ENCODE peak calls at places on chromosomes 1 and 21, in eight cellular contexts. I, H, Z, S, F, A, Y and C are unnamed samples.

GRCh38 chr1:70866522-70867256 is 180.9 kb downstream of the PTGER3 start:
- DNase-seq in I (no peak), H (no peak), Z (no peak), S (peak; percentile 47), F (no peak), A (no peak), Y (no peak), C (no peak)

GRCh38 chr1:226882631-226883409 is 12.4 kb downstream of the PSEN2 start:
- DNase-seq in I (no peak), H (peak; percentile 68), Z (no peak), S (no peak), F (no peak), A (no peak), Y (no peak), C (no peak)

GRCh38 chr1:182050481-182051438 is 10.8 kb downstream of the ZNF648 start:
- DNase-seq in I (no peak), H (no peak), Z (no peak), S (no peak), F (no peak), A (no peak), Y (no peak), C (no peak)

GRCh38 chr1:233379869-233380438 is 52.4 kb downstream of the MAP3K21 start:
- DNase-seq in I (no peak), H (no peak), Z (no peak), S (no peak), F (no peak), A (no peak), Y (no peak), C (no peak)

GRCh38 chr1:224433671-224434446 is 738 bp downstream of the WDR26 start:
- DNase-seq in I (no peak), H (peak; percentile 26), Z (peak; percentile 69), S (peak; percentile 46), F (peak; percentile 44), A (peak; percentile 37), Y (peak; percentile 73), C (peak; percentile 32)

GRCh38 chr1:11981378-11982009 is 1.2 kb downstream of the MFN2 start:
- DNase-seq in I (no peak), H (no peak), Z (no peak), S (no peak), F (no peak), A (peak; percentile 44), Y (no peak), C (no peak)

GRCh38 chr1:7042322-7043231 is 257.3 kb downstream of the CAMTA1 start:
- DNase-seq in I (no peak), H (peak; percentile 27), Z (no peak), S (peak; percentile 25), F (no peak), A (no peak), Y (no peak), C (no peak)

GRCh38 chr1:39127513-39127912 is 77.0 kb upstream of the MACF1 start:
- DNase-seq in I (no peak), H (peak; percentile 91), Z (no peak), S (no peak), F (no peak), A (no peak), Y (no peak), C (no peak)

GRCh38 chr1:233005703-233006102 is 55.3 kb downstream of the NTPCR start:
- DNase-seq in I (no peak), H (peak; percentile 64), Z (no peak), S (no peak), F (no peak), A (no peak), Y (no peak), C (no peak)

GRCh38 chr21:45990741-45991605 is 9.4 kb downstream of the COL6A1 start:
- DNase-seq in I (no peak), H (no peak), Z (peak; percentile 43), S (no peak), F (peak; percentile 13), A (peak; percentile 12), Y (peak; percentile 59), C (no peak)

GRCh38 chr1:201751872-201752271 is 77.1 kb upstream of the IPO9 start:
- DNase-seq in I (no peak), H (peak; percentile 96), Z (no peak), S (no peak), F (no peak), A (no peak), Y (no peak), C (peak; percentile 41)

GRCh38 chr21:39730418-39731107 is 14.4 kb upstream of the IGSF5 start:
- DNase-seq in I (no peak), H (no peak), Z (no peak), S (no peak), F (no peak), A (no peak), Y (no peak), C (no peak)

GRCh38 chr21:32483293-32483595 is 70.7 kb downstream of the EVA1C start:
- DNase-seq in I (no peak), H (no peak), Z (peak; percentile 59), S (no peak), F (no peak), A (no peak), Y (no peak), C (no peak)

GRCh38 chr1:44664730-44665370 is 9.4 kb downstream of the TMEM53 start:
- DNase-seq in I (no peak), H (no peak), Z (no peak), S (no peak), F (no peak), A (no peak), Y (no peak), C (no peak)

GRCh38 chr1:46481961-46482360 is 7.7 kb upstream of the DMBX1 start:
- DNase-seq in I (no peak), H (no peak), Z (no peak), S (no peak), F (no peak), A (no peak), Y (no peak), C (no peak)

GRCh38 chr1:164477336-164477735 is 81.6 kb upstream of the PBX1 start:
- DNase-seq in I (no peak), H (no peak), Z (no peak), S (no peak), F (no peak), A (no peak), Y (no peak), C (no peak)

GRCh38 chr1:163912491-163912890 is 590.7 kb downstream of the NUF2 start:
- DNase-seq in I (no peak), H (no peak), Z (no peak), S (no peak), F (no peak), A (no peak), Y (no peak), C (no peak)

GRCh38 chr1:112798293-112798692 is 83.2 kb upstream of the PPM1J start:
- DNase-seq in I (no peak), H (no peak), Z (no peak), S (no peak), F (no peak), A (no peak), Y (no peak), C (no peak)

GRCh38 chr1:165129568-165130164 is 226.8 kb downstream of the LMX1A start:
- DNase-seq in I (no peak), H (peak; percentile 33), Z (peak; percentile 57), S (peak; percentile 83), F (peak; percentile 35), A (peak; percentile 24), Y (peak; percentile 58), C (peak; percentile 72)

GRCh38 chr1:175201061-175201508 is 8.5 kb upstream of the KIAA0040 start:
- DNase-seq in I (no peak), H (peak; percentile 28), Z (no peak), S (peak; percentile 12), F (peak; percentile 14), A (no peak), Y (no peak), C (no peak)

GRCh38 chr1:159849972-159850371 is 12.5 kb downstream of the VSIG8 start:
- DNase-seq in I (no peak), H (peak; percentile 34), Z (no peak), S (no peak), F (no peak), A (no peak), Y (no peak), C (no peak)

GRCh38 chr1:59367269-59368006 is 70.5 kb downstream of the FGGY start:
- DNase-seq in I (no peak), H (peak; percentile 97), Z (peak; percentile 65), S (peak; percentile 63), F (peak; percentile 48), A (peak; percentile 75), Y (peak; percentile 65), C (no peak)

GRCh38 chr1:237887542-237887941 is 3.2 kb downstream of the ZP4 start:
- DNase-seq in I (no peak), H (no peak), Z (no peak), S (no peak), F (no peak), A (no peak), Y (no peak), C (no peak)
- TF ChIP-seq CTCF in I (no peak), H (no peak), Z (no peak), S (no peak), F (no peak), A (no peak), Y (no peak), C (no peak)

GRCh38 chr1:26584022-26584485 is 54.5 kb downstream of the RPS6KA1 start:
- DNase-seq in I (no peak), H (no peak), Z (no peak), S (no peak), F (no peak), A (no peak), Y (no peak), C (no peak)
- TF ChIP-seq CTCF in I (no peak), H (peak; percentile 4), Z (no peak), S (no peak), F (no peak), A (no peak), Y (no peak), C (no peak)

DNA sequence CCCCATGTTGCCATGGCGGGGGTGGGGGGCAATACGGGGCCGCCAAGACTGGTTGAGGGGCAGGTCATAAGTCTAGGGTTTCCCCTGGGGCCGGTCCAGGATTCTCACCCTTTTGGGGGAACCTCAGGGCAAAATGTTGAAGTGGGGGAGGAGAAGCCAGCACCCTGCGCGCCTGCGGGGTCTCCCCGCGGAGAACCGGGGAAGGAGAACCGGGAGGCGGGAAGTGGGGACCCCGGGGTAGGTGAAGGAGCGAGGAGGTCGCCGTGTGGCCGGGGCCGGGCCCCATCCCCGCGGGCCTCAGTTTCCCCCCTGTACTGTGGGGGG is 334 bp upstream of the ARHGEF10L start:
- DNase-seq in I (no peak), H (no peak), Z (no peak), S (peak; percentile 22), F (no peak), A (no peak), Y (no peak), C (no peak)
- TF ChIP-seq CTCF in I (no peak), H (no peak), Z (no peak), S (no peak), F (no peak), A (no peak), Y (no peak), C (no peak)

DNA sequence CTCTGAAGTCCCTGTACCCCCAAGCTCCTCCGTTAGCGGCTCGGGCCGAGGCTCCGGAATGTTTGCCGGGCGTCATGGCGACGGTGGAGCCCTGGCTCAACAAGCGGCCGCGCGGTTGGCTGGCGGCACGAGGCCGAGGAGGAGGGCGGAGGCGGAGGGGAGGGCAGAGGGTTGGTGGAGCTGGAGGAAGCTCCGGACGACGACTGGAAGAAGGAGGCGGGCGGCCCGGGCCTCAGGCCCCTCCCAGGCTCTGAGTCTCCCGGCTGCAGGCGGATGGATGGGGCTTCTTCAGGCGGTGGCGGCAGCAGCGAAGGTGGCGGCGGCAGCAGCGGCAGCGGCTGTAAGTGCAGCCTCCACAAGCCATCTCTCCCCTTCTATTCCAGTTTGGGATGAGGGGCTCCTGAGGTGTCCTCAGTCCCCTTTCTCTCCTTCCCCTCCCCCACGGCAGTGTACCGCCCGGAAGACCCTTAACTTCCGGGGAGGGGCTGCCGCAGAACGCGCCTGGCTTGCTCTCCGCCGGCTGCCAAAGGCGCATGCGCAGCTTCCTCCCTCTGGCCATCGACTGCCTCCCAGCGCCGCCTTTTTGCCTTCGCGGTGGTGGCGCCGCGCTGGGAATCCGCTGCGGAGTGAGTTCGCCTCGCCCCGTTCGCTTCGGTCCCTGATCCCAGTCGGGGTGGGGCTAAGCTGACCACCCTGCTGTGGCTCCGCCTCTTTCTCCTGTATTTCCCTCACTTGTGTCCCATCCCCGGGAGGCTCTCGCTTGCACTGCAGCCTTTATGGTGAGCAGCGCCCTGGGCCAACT is at the start of the genes DNAI4 and MIER1:
- DNase-seq in I (peak; percentile 88), H (peak; percentile 99), Z (peak; percentile 99), S (peak; percentile 98), F (peak; percentile 98), A (peak; percentile 97), Y (peak; percentile 99), C (peak; percentile 94)
- TF ChIP-seq CTCF in I (no peak), H (peak; percentile 15), Z (peak; percentile 32), S (no peak), F (peak; percentile 24), A (no peak), Y (no peak), C (peak; percentile 41)